ENCODE peak calls at places on chromosomes 5 and 9, in five cellular contexts. Z, L, J, H and U are unnamed samples.

GRCh38 chr9:97237951-97238851 is 69.3 kb upstream of the CCDC180 start:
- DNase-seq in Z (peak; percentile 67), H (peak; percentile 76), L (peak; percentile 76), J (peak; percentile 82), U (peak; percentile 89)

GRCh38 chr5:1330847-1331831 is 13.8 kb downstream of the CLPTM1L start:
- DNase-seq in J (no peak), Z (no peak), H (no peak), L (no peak), U (no peak)

GRCh38 chr5:180817847-180818246 is 15.2 kb upstream of the MGAT1 start:
- DNase-seq in J (no peak), L (no peak), Z (no peak), H (no peak), U (no peak)

GRCh38 chr9:34384368-34385165 is 7.9 kb upstream of the MYORG start:
- DNase-seq in L (no peak), Z (no peak), H (no peak), J (no peak), U (no peak)

GRCh38 chr9:127187231-127187956 is 65.0 kb upstream of the ANGPTL2 start:
- DNase-seq in L (no peak), J (peak; percentile 54), H (peak; percentile 60), Z (peak; percentile 99), U (no peak)

GRCh38 chr9:72540348-72540873 is 19.0 kb downstream of the TMC1 start:
- DNase-seq in Z (peak; percentile 49), L (no peak), H (no peak), J (no peak), U (no peak)

GRCh38 chr5:87099246-87099914 is 168.3 kb upstream of the RASA1 start:
- DNase-seq in Z (no peak), H (no peak), J (no peak), L (no peak), U (no peak)

GRCh38 chr9:83706703-83707517 is 848 bp downstream of the UBQLN1 start:
- DNase-seq in H (peak; percentile 34), J (peak; percentile 30), Z (peak; percentile 19), L (peak; percentile 71), U (peak; percentile 80)

GRCh38 chr5:121380066-121380465 is 471.6 kb upstream of the FTMT start:
- DNase-seq in J (no peak), Z (no peak), H (no peak), L (no peak), U (no peak)

GRCh38 chr9:76537150-76537646 is 78.2 kb downstream of the GCNT1 start:
- DNase-seq in J (peak; percentile 36), Z (no peak), H (peak; percentile 81), L (no peak), U (no peak)

GRCh38 chr5:96703985-96704384 is 41.8 kb downstream of the CAST start:
- DNase-seq in Z (peak; percentile 77), J (no peak), H (no peak), L (no peak), U (no peak)
- H3K4me1 ChIP-seq in Z (peaks cover 21% of the 10 kb centered on the region), J (peaks cover 97% of the 10 kb centered on the region), H (peaks cover 22% of the 10 kb centered on the region), L (peaks cover 26% of the 10 kb centered on the region), U (peaks cover 22% of the 10 kb centered on the region)

GRCh38 chr9:77752566-77752965 is 104.4 kb upstream of the GNA14 start:
- DNase-seq in H (no peak), J (no peak), Z (peak; percentile 94), L (no peak), U (peak; percentile 95)
- H3K36me3 ChIP-seq in H (peaks cover 7% of the 10 kb centered on the region), J (no peaks in the 10 kb centered on the region), Z (peaks cover 6% of the 10 kb centered on the region), L (no peaks in the 10 kb centered on the region), U (no peaks in the 10 kb centered on the region)

DNA sequence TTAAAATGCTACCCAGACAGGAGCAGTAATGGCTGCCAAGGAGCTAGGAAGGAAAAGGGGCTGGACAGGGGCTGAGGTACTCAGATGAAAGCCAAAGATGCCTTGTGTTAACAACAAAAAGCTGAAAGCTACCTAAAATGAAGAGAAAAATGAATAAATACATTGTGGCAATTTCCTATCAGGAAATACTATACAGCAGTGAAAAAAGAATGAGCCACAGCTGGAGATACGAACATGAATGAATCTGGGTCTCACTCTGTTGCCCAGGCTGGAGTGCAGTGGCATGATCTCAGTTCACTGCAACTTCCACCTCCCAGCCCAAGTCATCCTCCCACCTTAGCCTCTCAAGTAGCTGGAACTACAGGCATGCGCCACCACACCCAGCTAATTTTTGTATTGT is 6.3 kb downstream of the TNIP1 start:
- DNase-seq in J (no peak), H (no peak), Z (no peak), L (no peak), U (no peak)
- H3K4me1 ChIP-seq in J (peaks cover 83% of the 10 kb centered on the region), H (peaks cover 50% of the 10 kb centered on the region), Z (peaks cover 44% of the 10 kb centered on the region), L (peaks cover 69% of the 10 kb centered on the region), U (no peaks in the 10 kb centered on the region)

GRCh38 chr5:14424011-14424685 is 157.4 kb upstream of the OTULINL start:
- DNase-seq in J (no peak), H (no peak), Z (no peak), L (no peak), U (no peak)
- H3K36me3 ChIP-seq in J (peaks cover 36% of the 10 kb centered on the region), H (peaks cover 76% of the 10 kb centered on the region), Z (peaks cover 80% of the 10 kb centered on the region), L (no peaks in the 10 kb centered on the region), U (peaks cover 24% of the 10 kb centered on the region)